ENCODE peak calls at places on chromosomes 5 and 9, in four cellular contexts. P, R, E and G are unnamed samples.

GRCh38 chr9:100066539-100066938 is 32.3 kb downstream of the ERP44 start:
- DNase-seq in E (no peak), P (no peak), R (no peak), G (peak; percentile 91)

GRCh38 chr9:105328872-105329728 is 84.6 kb downstream of the SLC44A1 start:
- DNase-seq in P (no peak), R (no peak), E (no peak), G (no peak)

GRCh38 chr9:29393064-29393463 is 1819.8 kb upstream of the C9orf72 start:
- DNase-seq in E (no peak), R (no peak), P (no peak), G (no peak)

GRCh38 chr9:124078641-124079040 is 67.1 kb downstream of the LHX2 start:
- DNase-seq in P (peak; percentile 56), R (no peak), E (no peak), G (no peak)

GRCh38 chr9:35660966-35661413 is 2.9 kb downstream of the CCDC107 start:
- DNase-seq in E (no peak), P (no peak), R (no peak), G (no peak)

GRCh38 chr5:78399115-78399514 is 38.7 kb downstream of the SCAMP1 start:
- DNase-seq in E (no peak), R (no peak), P (no peak), G (no peak)

GRCh38 chr5:138316355-138316754 is 15.2 kb downstream of the CDC25C start:
- DNase-seq in P (no peak), E (no peak), R (no peak), G (no peak)

GRCh38 chr5:107359033-107359915 is 311.5 kb downstream of the EFNA5 start:
- DNase-seq in E (no peak), R (no peak), P (no peak), G (peak; percentile 29)

GRCh38 chr9:110047955-110048472 is 159.9 kb downstream of the C9orf152 start:
- DNase-seq in E (no peak), P (no peak), R (no peak), G (no peak)

GRCh38 chr5:80216753-80217596 is 38.9 kb downstream of the SERINC5 start:
- DNase-seq in P (no peak), R (no peak), E (no peak), G (no peak)

GRCh38 chr9:34518110-34518616 is 4.6 kb downstream of the ENHO start:
- DNase-seq in R (no peak), E (no peak), P (no peak), G (no peak)

GRCh38 chr5:159515909-159516415 is 185.7 kb upstream of the IL12B start:
- DNase-seq in R (peak; percentile 53), E (peak; percentile 58), P (peak; percentile 34), G (peak; percentile 71)

GRCh38 chr9:83379045-83379444 is 159.2 kb downstream of the FRMD3 start:
- DNase-seq in R (no peak), P (no peak), E (no peak), G (no peak)

GRCh38 chr5:20486826-20487225 is 498.8 kb upstream of the CDH18 start:
- DNase-seq in P (no peak), E (no peak), R (no peak), G (no peak)

GRCh38 chr9:105373723-105374122 is 74.1 kb upstream of the FSD1L start:
- DNase-seq in E (no peak), R (no peak), P (no peak), G (no peak)

GRCh38 chr5:93960044-93960443 is 218.6 kb upstream of the POU5F2 start:
- DNase-seq in E (no peak), R (no peak), P (no peak), G (no peak)

GRCh38 chr9:16057541-16057940 is 504.7 kb downstream of the CCDC171 start:
- DNase-seq in R (no peak), P (no peak), E (no peak), G (no peak)

GRCh38 chr9:81621785-81622243 is 67.5 kb downstream of the TLE1 start:
- DNase-seq in E (no peak), P (no peak), R (no peak), G (no peak)